ENCODE peak calls at places on chromosomes 16 and 17, in nine cellular contexts. O is upper lobe of right lung, W is stomach, L is EH, R is T-helper 17 cell, H is suprapubic skin, E is neural crest cell, A is non-pigmented ciliary epithelial cell, I is nucleus accumbens. N is an unnamed sample.

GRCh38 chr17:59466943-59467801 is 98.2 kb upstream of the DHX40 start:
- DNase-seq in O (no peak), W (no peak), L (no peak), R (no peak), H (no peak), E (no peak), A (no peak), I (no peak), N (no peak)

GRCh38 chr16:80692270-80692669 is 112.1 kb downstream of the CDYL2 start:
- DNase-seq in O (no peak), W (no peak), L (no peak), R (no peak), H (no peak), E (no peak), A (no peak), I (no peak), N (no peak)

GRCh38 chr16:67387479-67388079 is 5.7 kb downstream of the TPPP3 start:
- DNase-seq in O (peak), W (no peak), L (no peak), R (no peak), H (no peak), E (no peak), A (no peak), I (no peak), N (no peak)

GRCh38 chr16:66344533-66345145 is 21.9 kb upstream of the CDH5 start:
- DNase-seq in O (peak), W (no peak), L (peak), R (peak), H (no peak), E (peak), A (no peak), I (no peak), N (peak)

GRCh38 chr17:48600244-48601098 is 4.3 kb downstream of the HOXB6 start:
- DNase-seq in O (no peak), W (no peak), L (no peak), R (no peak), H (no peak), E (no peak), A (no peak), I (no peak), N (no peak)

GRCh38 chr17:76981545-76982295 is 113.5 kb downstream of the MGAT5B start:
- DNase-seq in O (no peak), W (no peak), L (no peak), R (no peak), H (no peak), E (no peak), A (no peak), I (no peak), N (no peak)

GRCh38 chr17:82687871-82688270 is 10.6 kb downstream of the RAB40B start:
- DNase-seq in O (no peak), W (no peak), L (no peak), R (no peak), H (no peak), E (no peak), A (no peak), I (no peak), N (no peak)

GRCh38 chr17:16938496-16939270 is 33.2 kb downstream of the TNFRSF13B start:
- DNase-seq in O (no peak), W (peak), L (no peak), R (no peak), H (peak), E (no peak), A (no peak), I (no peak), N (no peak)

GRCh38 chr17:5381542-5381941 is 37.9 kb downstream of the NUP88 start:
- DNase-seq in O (no peak), W (no peak), L (peak), R (no peak), H (no peak), E (no peak), A (no peak), I (no peak), N (no peak)

N was measured in effector memory CD8-positive, alpha-beta T cell.